ENCODE peak calls at places on chromosome 4, in six cellular contexts. L is Caco-2, N is left ventricle myocardium inferior, O is lower leg skin, T is natural killer cell, C is body of pancreas. P is an unnamed sample.

GRCh38 chr4:8819421-8820177 is 52.0 kb downstream of the HMX1 start:
- DNase-seq in L (peak), T (no peak), O (peak), N (no peak), C (no peak), P (no peak)

GRCh38 chr4:152591361-152591760 is 55.5 kb upstream of the FBXW7 start:
- DNase-seq in N (peak), T (no peak), L (no peak), C (peak), O (peak), P (no peak)

GRCh38 chr4:7095611-7096155 is 27.8 kb upstream of the GRPEL1 start:
- DNase-seq in C (no peak), L (no peak), O (no peak), N (no peak), T (no peak), P (no peak)

GRCh38 chr4:42397635-42398447 is 553 bp downstream of the SHISA3 start:
- DNase-seq in T (no peak), L (no peak), O (no peak), N (peak), C (peak), P (no peak)

GRCh38 chr4:99564921-99565320 is 1.1 kb upstream of the TRMT10A start:
- DNase-seq in N (no peak), C (no peak), O (no peak), T (no peak), L (no peak), P (no peak)

GRCh38 chr4:39976945-39977488 is 694 bp downstream of the PDS5A start:
- DNase-seq in L (no peak), T (peak), N (no peak), C (peak), O (peak), P (no peak)

GRCh38 chr4:2262145-2262943 is 435 bp upstream of the MXD4 start:
- DNase-seq in N (peak), T (peak), O (peak), C (peak), L (peak), P (peak)

GRCh38 chr4:140296335-140296753 is 77.1 kb upstream of the SCOC start:
- DNase-seq in N (peak), T (no peak), O (peak), C (peak), L (no peak), P (peak)

GRCh38 chr4:55311792-55312490 is 34.1 kb upstream of the SRD5A3 start:
- DNase-seq in C (no peak), O (no peak), L (no peak), T (no peak), N (no peak), P (no peak)

GRCh38 chr4:111136438-111136837 is 513.6 kb upstream of the PITX2 start:
- DNase-seq in C (no peak), O (no peak), T (no peak), N (no peak), L (no peak), P (peak)

GRCh38 chr4:10083861-10084641 is 32.5 kb downstream of the WDR1 start:
- DNase-seq in T (peak), L (peak), O (no peak), N (peak), C (peak), P (no peak)

GRCh38 chr4:80235451-80235850 is 31.0 kb upstream of the FGF5 start:
- DNase-seq in L (no peak), T (no peak), C (no peak), O (no peak), N (no peak), P (peak)

GRCh38 chr4:179225594-179225993 is 1783.4 kb upstream of the AGA start:
- DNase-seq in L (no peak), N (no peak), T (no peak), C (no peak), O (no peak), P (no peak)

GRCh38 chr4:3263053-3263958 is 14.3 kb downstream of the MSANTD1 start:
- DNase-seq in L (peak), C (no peak), O (no peak), T (no peak), N (no peak), P (no peak)

GRCh38 chr4:7398104-7398423 is 36.7 kb downstream of the PSAPL1 start:
- DNase-seq in N (peak), L (no peak), T (no peak), O (no peak), C (peak), P (no peak)

GRCh38 chr4:10157478-10158354 is 41.1 kb upstream of the WDR1 start:
- DNase-seq in C (peak), L (peak), O (peak), T (no peak), N (peak), P (peak)

GRCh38 chr4:104394409-104394813 is 100.3 kb downstream of the CXXC4 start:
- DNase-seq in O (no peak), T (no peak), C (no peak), N (peak), L (no peak), P (no peak)

DNA sequence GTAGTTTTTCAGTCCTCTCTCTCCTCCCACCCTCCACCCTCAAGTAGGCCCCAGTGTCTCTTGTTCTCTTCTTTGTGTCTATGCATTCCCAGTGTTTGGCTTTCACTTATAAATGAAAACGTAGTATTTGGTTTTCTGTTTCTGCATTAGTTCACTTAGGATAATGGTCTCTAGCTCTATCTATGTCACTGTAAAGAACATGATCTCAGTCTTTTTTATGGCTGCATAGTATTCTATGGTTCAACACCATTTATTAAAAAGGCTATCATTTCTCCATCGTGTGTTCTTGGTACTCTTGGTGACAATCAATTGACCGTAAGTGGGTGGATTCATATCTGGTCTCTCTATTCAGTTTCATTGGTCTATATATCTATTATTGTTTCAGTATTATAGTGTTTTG is 18.7 kb upstream of the IL2 start:
- DNase-seq in O (no peak), T (no peak), L (no peak), C (no peak), N (no peak), P (no peak)
- TF ChIP-seq CTCF in O (no peak), T (no peak), L (no peak), C (no peak), N (no peak), P (no peak)

GRCh38 chr4:153780221-153780620 is 8.7 kb downstream of the SFRP2 start:
- DNase-seq in C (no peak), L (no peak), N (no peak), T (no peak), O (no peak), P (no peak)

GRCh38 chr4:153780876-153781275 is 8.0 kb downstream of the SFRP2 start:
- DNase-seq in C (no peak), T (no peak), L (no peak), O (no peak), N (no peak), P (no peak)

GRCh38 chr4:153781280-153781679 is 7.6 kb downstream of the SFRP2 start:
- DNase-seq in L (no peak), O (no peak), C (no peak), N (no peak), T (no peak), P (no peak)

GRCh38 chr4:153782567-153782966 is 6.3 kb downstream of the SFRP2 start:
- DNase-seq in L (no peak), O (no peak), N (no peak), C (no peak), T (no peak), P (no peak)

GRCh38 chr4:153781717-153782416 is 7.0 kb downstream of the SFRP2 start:
- DNase-seq in C (no peak), T (no peak), N (no peak), L (no peak), O (no peak), P (peak)
- TF ChIP-seq CTCF in C (no peak), T (no peak), N (no peak), L (no peak), O (no peak), P (no peak)

GRCh38 chr4:17124767-17125166 is 226.3 kb upstream of the LDB2 start:
- DNase-seq in N (no peak), C (no peak), T (no peak), L (no peak), O (no peak), P (no peak)
- TF ChIP-seq CTCF in N (no peak), C (no peak), T (no peak), L (peak), O (no peak), P (peak)

DNA sequence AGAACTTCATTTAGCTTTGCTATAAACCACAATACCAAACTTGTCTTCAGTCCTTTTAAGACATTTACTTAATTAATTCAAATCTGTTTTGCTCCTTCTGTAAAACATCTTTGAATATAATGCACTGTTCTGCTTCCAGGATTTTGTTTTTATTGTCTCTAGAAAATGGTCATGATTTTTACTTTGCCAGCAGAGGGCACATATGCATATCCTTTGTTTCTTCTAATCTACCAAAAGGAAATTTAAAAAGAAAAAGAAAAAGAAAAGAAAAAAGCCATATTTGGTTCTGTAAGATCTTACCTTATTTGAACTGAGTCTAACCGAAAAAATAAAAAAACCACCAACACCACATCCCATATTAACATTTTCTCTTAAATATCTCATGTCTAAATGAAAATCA is 101.9 kb upstream of the CCSER1 start:
- DNase-seq in T (no peak), O (no peak), L (no peak), N (no peak), C (no peak), P (no peak)
- TF ChIP-seq CTCF in T (no peak), O (no peak), L (peak), N (peak), C (peak), P (peak)

DNA sequence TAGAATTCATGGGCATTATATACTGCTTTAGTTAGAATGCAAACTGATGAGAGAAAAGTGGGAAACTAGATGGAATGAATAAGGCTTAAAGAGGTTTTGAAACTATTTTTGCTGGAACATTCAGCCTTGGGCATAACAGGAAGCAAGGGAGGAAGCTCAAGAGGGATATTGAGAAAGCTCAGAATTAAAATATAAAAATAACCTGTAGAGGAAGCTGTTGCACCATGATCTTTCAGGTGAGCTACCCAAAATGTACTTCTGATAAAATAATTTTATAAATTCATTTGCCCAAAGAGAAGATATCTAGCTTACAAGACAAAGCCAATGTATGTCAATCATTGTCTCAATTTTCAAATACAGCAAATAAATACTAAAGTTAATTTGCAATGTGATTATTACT is 11.3 kb downstream of the GC start:
- DNase-seq in C (no peak), N (no peak), O (no peak), L (no peak), T (no peak), P (no peak)
- TF ChIP-seq CTCF in C (peak), N (peak), O (no peak), L (peak), T (no peak), P (no peak)